ENCODE peak calls at places on chromosomes 2 and 18, in six cellular contexts. A is H9, E is lower lobe of right lung, F is gastrocnemius medialis, P is OCI-LY7, D is lung. X is an unnamed sample.

GRCh38 chr2:200352631-200353030 is 46.1 kb downstream of the SPATS2L start:
- DNase-seq in D (no peak), P (no peak), A (no peak), E (no peak), F (no peak), X (no peak)

GRCh38 chr2:48572797-48573196 is 42.8 kb downstream of the STON1 start:
- DNase-seq in A (no peak), E (no peak), P (no peak), F (no peak), D (no peak), X (no peak)

GRCh38 chr2:23944527-23944926 is 4.3 kb downstream of the UBXN2A start:
- DNase-seq in D (no peak), P (no peak), E (no peak), F (no peak), A (no peak), X (peak; percentile 54)

GRCh38 chr2:9745153-9745899 is 97.9 kb upstream of the TAF1B start:
- DNase-seq in A (no peak), D (no peak), E (no peak), P (no peak), F (no peak), X (no peak)

GRCh38 chr18:45775241-45775676 is 50.2 kb upstream of the SIGLEC15 start:
- DNase-seq in E (peak; percentile 83), P (no peak), A (peak; percentile 69), F (peak; percentile 26), D (peak; percentile 78), X (no peak)

GRCh38 chr2:159591221-159591620 is 25.1 kb downstream of the BAZ2B start:
- DNase-seq in E (no peak), P (no peak), F (no peak), D (no peak), A (no peak), X (no peak)

GRCh38 chr2:111659361-111660281 is 224.4 kb downstream of the ANAPC1 start:
- DNase-seq in D (peak; percentile 89), E (peak; percentile 89), A (peak; percentile 73), F (peak; percentile 67), P (peak; percentile 41), X (no peak)

GRCh38 chr2:60868589-60869273 is 12.6 kb upstream of the REL start:
- DNase-seq in E (no peak), F (no peak), A (no peak), D (no peak), P (no peak), X (no peak)

GRCh38 chr2:188519133-188519532 is 227.5 kb downstream of the GULP1 start:
- DNase-seq in E (no peak), A (no peak), D (no peak), P (no peak), F (no peak), X (no peak)

GRCh38 chr2:88176352-88176952 is 6.3 kb downstream of the THNSL2 start:
- DNase-seq in E (no peak), F (peak; percentile 72), A (no peak), D (no peak), P (no peak), X (no peak)

GRCh38 chr18:41967680-41968079 is 12.6 kb downstream of the PIK3C3 start:
- DNase-seq in E (no peak), F (no peak), P (no peak), D (no peak), A (no peak), X (peak; percentile 41)

GRCh38 chr2:74530239-74531161 is 767 bp downstream of the HTRA2 start:
- DNase-seq in A (peak; percentile 53), D (peak; percentile 52), P (peak; percentile 60), E (peak; percentile 68), F (no peak), X (no peak)

DNA sequence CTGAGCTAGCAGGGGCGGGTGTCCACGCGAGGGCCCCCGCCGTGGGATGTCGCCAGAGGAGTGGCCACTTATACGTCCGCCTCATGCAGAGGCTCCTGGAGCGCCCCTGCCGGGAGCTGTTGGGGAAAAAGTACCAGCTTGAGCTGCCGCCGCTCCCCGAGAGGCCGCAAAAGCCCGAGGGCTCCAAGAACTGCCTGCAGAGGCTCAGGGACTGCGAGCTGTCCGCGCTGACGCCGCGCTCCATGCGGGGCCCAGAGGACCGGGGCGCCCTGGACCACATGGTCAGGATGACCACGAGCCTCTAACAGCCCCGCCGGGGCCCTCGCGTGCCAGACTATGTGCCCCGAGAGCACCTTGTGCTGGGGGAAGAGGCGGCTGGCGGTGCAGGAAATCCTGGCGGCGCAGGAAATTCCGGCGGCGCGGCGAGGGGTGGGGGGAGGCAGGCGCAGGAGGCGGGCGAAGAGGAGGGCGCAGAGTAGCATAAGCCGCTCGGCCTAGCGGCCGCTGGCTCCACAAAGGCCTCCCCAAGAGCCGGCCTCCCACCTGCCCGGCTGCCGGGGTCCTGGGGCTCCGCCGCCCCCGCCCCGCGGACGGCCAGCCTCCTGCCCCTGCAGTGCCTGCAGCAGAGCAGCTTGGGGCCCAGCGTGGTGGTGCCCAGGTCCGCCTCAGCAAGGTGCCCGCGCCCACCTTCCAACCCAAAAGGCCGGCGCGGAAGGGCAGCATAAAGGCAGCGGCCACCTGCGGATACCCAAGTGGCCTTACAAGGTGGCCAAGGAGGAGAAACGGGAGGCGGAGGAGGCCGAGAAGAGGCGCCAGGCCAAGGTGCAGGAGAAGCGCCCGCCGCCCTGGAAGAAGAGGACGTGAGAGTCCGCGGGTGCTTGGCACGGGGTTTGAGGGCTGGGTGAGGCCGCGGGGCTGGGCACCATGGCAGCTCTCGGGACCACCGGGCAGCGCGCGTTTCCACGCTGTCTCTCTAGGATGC is 42.1 kb upstream of the TRIM43B start:
- DNase-seq in E (peak; percentile 83), F (peak; percentile 9), D (peak; percentile 79), P (no peak), A (no peak), X (peak; percentile 76)
- TF ChIP-seq CTCF in E (peak; percentile 36), F (no peak), D (no peak), P (no peak), A (no peak), X (peak; percentile 41)

DNA sequence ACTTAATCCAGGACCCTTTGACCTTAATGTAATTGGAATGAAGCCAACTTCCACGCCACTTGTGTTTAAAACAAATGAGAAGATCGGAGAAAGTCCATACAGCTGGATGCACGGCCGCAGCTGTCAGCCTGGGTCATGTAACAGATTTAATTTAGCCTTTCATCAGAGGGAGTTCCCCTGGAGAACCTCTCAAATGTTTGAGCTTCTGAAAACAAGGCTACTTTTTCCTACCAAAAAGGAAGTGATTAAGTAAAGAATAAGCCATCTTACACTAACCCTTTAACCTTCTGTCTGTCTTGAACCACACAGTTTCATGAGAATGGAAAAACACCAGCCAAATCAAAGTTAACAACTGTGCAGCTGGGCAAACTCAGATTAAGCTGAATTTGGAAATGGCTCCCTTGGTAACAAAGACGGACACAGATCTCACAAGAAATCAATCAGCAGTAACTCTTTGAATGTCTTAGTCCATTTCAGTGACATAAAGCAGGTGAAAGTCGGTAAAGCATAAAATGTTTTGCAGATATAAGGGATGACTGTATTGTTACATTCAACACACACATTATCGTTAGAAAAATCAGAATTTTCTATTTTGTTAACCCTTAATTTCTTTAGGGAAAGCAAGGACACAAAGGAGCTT is 103.5 kb downstream of the DOCK10 start:
- DNase-seq in E (no peak), A (no peak), F (no peak), P (peak; percentile 64), D (no peak), X (no peak)
- H3K27ac ChIP-seq in E (peak overlapping the region; percentile 0), A (no peak overlapping the region), F (no peak overlapping the region), P (peak overlapping the region; percentile 38), D (no peak overlapping the region), X (peak overlapping the region; percentile 32)

GRCh38 chr2:32450851-32451250 is 94.0 kb downstream of the BIRC6 start:
- DNase-seq in D (no peak), E (no peak), A (no peak), F (no peak), P (no peak), X (no peak)

GRCh38 chr2:32442020-32442467 is 85.2 kb downstream of the BIRC6 start:
- DNase-seq in D (no peak), F (no peak), A (no peak), E (no peak), P (no peak), X (no peak)

GRCh38 chr2:32446362-32446761 is 89.5 kb downstream of the BIRC6 start:
- DNase-seq in F (no peak), D (no peak), E (no peak), P (no peak), A (no peak), X (no peak)
- TF ChIP-seq CTCF in F (no peak), D (no peak), E (no peak), P (no peak), A (no peak), X (no peak)

DNA sequence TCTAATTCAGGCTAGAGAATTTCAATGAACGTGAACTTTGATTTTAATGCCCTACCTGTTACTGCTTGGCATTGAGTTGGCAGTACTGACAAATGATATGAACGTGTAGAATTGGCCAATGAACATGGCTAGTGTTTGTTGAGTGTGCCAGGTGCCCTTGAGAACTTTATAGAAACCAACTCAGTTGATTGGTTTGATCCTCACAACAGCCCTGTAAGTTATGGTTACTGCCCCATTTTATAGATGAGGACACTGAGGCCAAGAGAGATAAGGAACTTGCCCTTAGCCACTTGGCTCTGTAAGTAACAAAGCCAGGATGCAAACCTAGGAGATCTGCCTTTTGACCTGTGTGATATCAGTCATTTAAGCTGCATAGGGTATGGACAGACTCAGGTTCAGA is 275.7 kb downstream of the NEDD4L start:
- DNase-seq in D (no peak), P (no peak), A (no peak), E (no peak), F (no peak), X (no peak)
- H3K27ac ChIP-seq in D (no peak overlapping the region), P (no peak overlapping the region), A (no peak overlapping the region), E (no peak overlapping the region), F (peak overlapping the region; percentile 85), X (no peak overlapping the region)

GRCh38 chr2:123036300-123036699 is 988.8 kb upstream of the CNTNAP5 start:
- DNase-seq in F (no peak), D (no peak), E (no peak), A (no peak), P (no peak), X (no peak)
- TF ChIP-seq CTCF in F (no peak), D (no peak), E (no peak), A (no peak), P (no peak), X (no peak)

X was measured in dorsolateral prefrontal cortex.